ENCODE peak calls at places on chromosome 16, in nine cellular contexts. S, A, T, Z, N, J, X, K and H are unnamed samples.

GRCh38 chr16:70705056-70705455 is 19.2 kb upstream of the MTSS2 start:
- DNase-seq in S (no peak), A (no peak), T (no peak), Z (no peak), N (no peak), J (no peak), X (no peak), K (no peak), H (no peak)

GRCh38 chr16:10895053-10895946 is 18.3 kb downstream of the CIITA start:
- DNase-seq in S (peak), A (peak), T (peak), Z (no peak), N (peak), J (no peak), X (no peak), K (peak), H (no peak)

GRCh38 chr16:3129137-3130131 is 5.4 kb upstream of the ZNF213 start:
- DNase-seq in S (peak), A (peak), T (peak), Z (no peak), N (peak), J (peak), X (no peak), K (peak), H (peak)

GRCh38 chr16:2749936-2750335 is 2.5 kb upstream of the SRRM2 start:
- DNase-seq in S (no peak), A (no peak), T (no peak), Z (no peak), N (no peak), J (no peak), X (no peak), K (no peak), H (no peak)

GRCh38 chr16:2275476-2276450 is 7.8 kb upstream of the RNPS1 start:
- DNase-seq in S (no peak), A (no peak), T (no peak), Z (no peak), N (no peak), J (no peak), X (no peak), K (no peak), H (no peak)

GRCh38 chr16:11207646-11208045 is 48.4 kb downstream of the SOCS1 start:
- DNase-seq in S (no peak), A (no peak), T (no peak), Z (no peak), N (no peak), J (no peak), X (no peak), K (no peak), H (no peak)

GRCh38 chr16:50613281-50613991 is 65.2 kb downstream of the NKD1 start:
- DNase-seq in S (no peak), A (no peak), T (no peak), Z (no peak), N (no peak), J (peak), X (no peak), K (no peak), H (no peak)

GRCh38 chr16:51648521-51648920 is 497.5 kb upstream of the SALL1 start:
- DNase-seq in S (no peak), A (no peak), T (no peak), Z (no peak), N (no peak), J (no peak), X (no peak), K (no peak), H (no peak)

GRCh38 chr16:705748-706188 is at the start of gene FBXL16:
- DNase-seq in S (no peak), A (peak), T (peak), Z (no peak), N (no peak), J (no peak), X (no peak), K (no peak), H (peak)

GRCh38 chr16:81707411-81708321 is 71.4 kb upstream of the PLCG2 start:
- DNase-seq in S (no peak), A (no peak), T (no peak), Z (no peak), N (no peak), J (no peak), X (no peak), K (peak), H (no peak)

GRCh38 chr16:78957328-78958100 is 643.0 kb downstream of the MAF start:
- DNase-seq in S (no peak), A (no peak), T (no peak), Z (no peak), N (peak), J (no peak), X (no peak), K (no peak), H (no peak)

GRCh38 chr16:27245276-27246231 is 23.0 kb downstream of the NSMCE1 start:
- DNase-seq in S (peak), A (no peak), T (peak), Z (no peak), N (no peak), J (no peak), X (no peak), K (peak), H (no peak)

GRCh38 chr16:58377932-58378331 is 14.3 kb upstream of the GINS3 start:
- DNase-seq in S (no peak), A (peak), T (no peak), Z (no peak), N (no peak), J (no peak), X (no peak), K (no peak), H (no peak)

GRCh38 chr16:18059089-18059488 is 277.4 kb downstream of the NPIPA8 start:
- DNase-seq in S (no peak), A (no peak), T (no peak), Z (no peak), N (no peak), J (no peak), X (no peak), K (no peak), H (no peak)

GRCh38 chr16:1337486-1337885 is 4.0 kb downstream of the BAIAP3 start:
- DNase-seq in S (no peak), A (peak), T (no peak), Z (no peak), N (no peak), J (no peak), X (no peak), K (no peak), H (peak)

GRCh38 chr16:86631441-86631840 is 53.1 kb downstream of the FOXL1 start:
- DNase-seq in S (no peak), A (no peak), T (peak), Z (no peak), N (no peak), J (no peak), X (no peak), K (peak), H (no peak)

GRCh38 chr16:68084504-68085258 is 489 bp upstream of the NFATC3 start:
- DNase-seq in S (peak), A (peak), T (peak), Z (no peak), N (peak), J (peak), X (peak), K (peak), H (peak)

GRCh38 chr16:19678804-19679203 is 39.2 kb downstream of the KNOP1 start:
- DNase-seq in S (no peak), A (no peak), T (no peak), Z (no peak), N (no peak), J (no peak), X (no peak), K (no peak), H (no peak)

GRCh38 chr16:56715128-56715527 is 14.8 kb upstream of the NUP93 start:
- DNase-seq in S (no peak), A (no peak), T (no peak), Z (no peak), N (no peak), J (no peak), X (no peak), K (no peak), H (no peak)

GRCh38 chr16:69693916-69694315 is 32.4 kb downstream of the NQO1 start:
- DNase-seq in S (no peak), A (no peak), T (no peak), Z (no peak), N (no peak), J (no peak), X (no peak), K (no peak), H (no peak)

GRCh38 chr16:80751167-80751566 is 53.2 kb downstream of the CDYL2 start:
- DNase-seq in S (no peak), A (peak), T (no peak), Z (no peak), N (no peak), J (no peak), X (no peak), K (peak), H (no peak)

GRCh38 chr16:86918637-86919036 is 340.3 kb downstream of the FOXL1 start:
- DNase-seq in S (no peak), A (no peak), T (no peak), Z (no peak), N (no peak), J (no peak), X (no peak), K (no peak), H (no peak)

GRCh38 chr16:57544129-57544653 is 1.7 kb downstream of the ADGRG5 start:
- DNase-seq in S (peak), A (no peak), T (no peak), Z (no peak), N (no peak), J (peak), X (peak), K (no peak), H (no peak)

GRCh38 chr16:14399397-14400284 is 230.4 kb downstream of the PARN start:
- DNase-seq in S (no peak), A (no peak), T (peak), Z (peak), N (no peak), J (no peak), X (no peak), K (peak), H (no peak)

GRCh38 chr16:24635900-24636610 is 93.4 kb upstream of the TNRC6A start:
- DNase-seq in S (peak), A (peak), T (peak), Z (no peak), N (no peak), J (no peak), X (no peak), K (peak), H (no peak)

GRCh38 chr16:76932541-76933211 is 258.3 kb upstream of the MON1B start:
- DNase-seq in S (no peak), A (no peak), T (no peak), Z (no peak), N (no peak), J (no peak), X (no peak), K (no peak), H (no peak)

GRCh38 chr16:76756951-76757350 is 434.0 kb upstream of the MON1B start:
- DNase-seq in S (no peak), A (no peak), T (no peak), Z (no peak), N (no peak), J (no peak), X (no peak), K (no peak), H (no peak)

GRCh38 chr16:30837904-30838303 is 50.9 kb upstream of the ZNF629 start:
- DNase-seq in S (no peak), A (no peak), T (no peak), Z (no peak), N (no peak), J (no peak), X (no peak), K (no peak), H (no peak)

GRCh38 chr16:30839523-30840227 is 52.7 kb upstream of the ZNF629 start:
- DNase-seq in S (no peak), A (no peak), T (no peak), Z (no peak), N (no peak), J (no peak), X (no peak), K (no peak), H (no peak)

GRCh38 chr16:30842971-30843370 is 50.9 kb downstream of the BCL7C start:
- DNase-seq in S (no peak), A (no peak), T (no peak), Z (no peak), N (no peak), J (no peak), X (no peak), K (no peak), H (no peak)

GRCh38 chr16:30841332-30841731 is 52.5 kb downstream of the BCL7C start:
- DNase-seq in S (no peak), A (no peak), T (no peak), Z (no peak), N (no peak), J (no peak), X (no peak), K (no peak), H (no peak)

GRCh38 chr16:30838876-30839471 is 52.0 kb upstream of the ZNF629 start:
- DNase-seq in S (no peak), A (no peak), T (no peak), Z (no peak), N (no peak), J (no peak), X (no peak), K (no peak), H (no peak)
- TF ChIP-seq CTCF in S (no peak), A (no peak), T (no peak), Z (peak), N (peak), J (no peak), X (no peak), K (peak), H (peak)

DNA sequence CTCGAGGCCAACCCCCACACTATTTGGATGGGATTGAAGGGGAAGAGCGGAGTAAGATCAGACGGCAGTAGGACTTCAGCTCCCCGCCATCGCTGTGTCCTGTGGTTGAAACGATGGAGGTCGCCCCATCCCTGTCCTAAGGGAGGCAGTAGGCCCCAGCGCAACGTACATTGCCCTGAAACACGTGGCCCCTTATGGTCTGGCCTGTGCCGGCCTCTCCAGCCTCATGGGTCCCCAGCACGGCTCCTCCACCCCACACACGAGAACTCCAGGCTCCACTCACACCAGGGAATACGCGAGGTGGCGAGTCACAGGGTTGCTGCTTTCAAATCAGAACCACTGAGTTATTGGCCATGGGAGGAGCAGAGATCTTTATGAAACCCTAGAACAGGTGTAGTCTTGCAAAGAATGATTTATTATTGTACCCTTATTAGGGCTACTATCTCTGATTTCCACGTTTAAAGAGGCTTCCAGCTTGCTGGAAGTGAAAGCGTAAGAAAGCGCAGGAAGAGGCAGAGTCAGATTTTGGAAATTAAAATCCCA is 669 bp upstream of the DCTPP1 start:
- DNase-seq in S (no peak), A (no peak), T (no peak), Z (no peak), N (no peak), J (peak), X (no peak), K (no peak), H (peak)
- TF ChIP-seq CTCF in S (no peak), A (peak), T (peak), Z (no peak), N (peak), J (peak), X (no peak), K (no peak), H (peak)

GRCh38 chr16:61435356-61435755 is 600.9 kb downstream of the CDH8 start:
- DNase-seq in S (no peak), A (no peak), T (no peak), Z (no peak), N (no peak), J (no peak), X (no peak), K (peak), H (no peak)

DNA sequence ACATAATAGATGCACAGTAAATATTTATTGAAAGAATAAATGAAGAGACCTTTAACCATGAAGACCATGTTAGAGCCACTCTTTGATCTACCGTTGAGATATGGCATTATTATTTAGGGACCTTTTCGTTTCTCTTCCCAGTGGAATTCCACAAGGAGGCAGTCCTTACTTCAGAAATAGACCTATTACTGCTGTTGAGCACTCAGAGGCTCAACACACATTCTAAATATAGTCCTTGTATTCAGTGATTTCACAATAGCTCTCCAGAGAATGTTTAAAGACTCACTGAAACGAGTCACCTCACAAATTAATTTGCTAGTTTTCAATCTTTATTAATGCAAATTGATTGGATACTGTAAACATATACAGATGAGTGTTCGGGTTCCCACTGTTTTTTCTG is 603.8 kb downstream of the CDH8 start:
- DNase-seq in S (no peak), A (peak), T (no peak), Z (no peak), N (no peak), J (no peak), X (no peak), K (peak), H (no peak)
- TF ChIP-seq CTCF in S (no peak), A (peak), T (no peak), Z (no peak), N (no peak), J (no peak), X (no peak), K (no peak), H (no peak)

GRCh38 chr16:63289834-63290460 is 1253.7 kb upstream of the CDH8 start:
- DNase-seq in S (no peak), A (peak), T (peak), Z (no peak), N (peak), J (no peak), X (no peak), K (no peak), H (peak)
- TF ChIP-seq CTCF in S (no peak), A (peak), T (peak), Z (peak), N (peak), J (no peak), X (peak), K (peak), H (peak)

DNA sequence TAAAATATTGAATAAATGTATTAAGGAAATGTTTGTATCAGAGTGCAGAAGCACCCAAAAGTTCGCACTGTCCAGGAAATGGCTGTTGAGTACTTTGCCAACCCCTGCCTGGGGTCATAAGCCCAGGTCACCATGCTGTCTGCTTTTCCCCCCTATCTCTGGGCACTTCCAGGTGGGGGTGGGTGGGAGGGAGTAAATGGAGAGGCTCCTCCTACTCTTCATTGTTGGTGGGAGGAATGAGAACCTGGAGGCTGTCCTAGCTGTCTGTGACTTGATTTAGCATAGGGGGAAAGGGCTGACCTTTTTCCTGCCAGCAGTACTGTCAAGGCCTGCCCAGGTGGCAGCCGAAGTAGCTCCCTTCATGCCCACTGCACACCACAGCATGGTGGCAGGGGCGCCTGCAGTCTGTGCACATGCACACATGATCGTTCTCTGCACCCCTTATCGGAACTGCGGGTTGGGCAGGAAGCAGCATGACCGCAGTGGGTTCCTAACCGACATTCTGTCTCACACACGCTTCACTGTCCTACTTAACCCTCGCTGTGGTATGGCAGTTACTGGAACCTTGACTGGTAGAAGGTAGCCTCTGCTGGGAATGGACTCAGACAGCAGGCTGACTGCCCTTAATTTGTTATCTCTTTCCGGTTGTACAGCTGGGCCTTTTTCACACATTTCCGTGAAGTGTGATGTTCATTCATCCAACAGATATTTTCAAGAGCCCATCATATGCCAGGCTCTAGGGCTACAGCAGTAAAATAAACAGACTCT is 41.5 kb downstream of the LDHD start:
- DNase-seq in S (peak), A (no peak), T (no peak), Z (no peak), N (no peak), J (no peak), X (peak), K (no peak), H (no peak)
- TF ChIP-seq CTCF in S (no peak), A (no peak), T (no peak), Z (no peak), N (no peak), J (no peak), X (no peak), K (no peak), H (no peak)

DNA sequence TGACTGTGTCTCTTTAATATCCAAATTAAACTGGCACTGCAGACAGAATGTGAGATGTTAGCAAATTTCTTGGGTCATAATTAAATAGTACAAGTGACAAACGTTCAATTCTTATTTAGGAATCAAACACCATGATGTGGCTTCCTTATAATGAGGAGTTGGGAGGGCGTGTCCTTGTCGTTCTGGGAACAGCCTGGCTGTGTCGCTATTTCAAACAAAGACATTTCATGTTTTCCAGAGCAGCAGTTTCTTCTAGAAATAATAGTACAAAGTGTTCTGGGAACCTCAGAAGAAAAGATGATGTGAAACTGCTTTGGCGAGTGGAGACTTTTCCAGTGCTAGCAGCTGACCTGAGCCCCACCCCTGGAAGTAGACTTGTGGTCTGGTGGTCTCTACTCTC is 301.7 kb upstream of the N4BP1 start:
- DNase-seq in S (no peak), A (no peak), T (no peak), Z (peak), N (no peak), J (no peak), X (no peak), K (no peak), H (no peak)
- TF ChIP-seq CTCF in S (no peak), A (no peak), T (no peak), Z (peak), N (no peak), J (no peak), X (peak), K (no peak), H (no peak)

DNA sequence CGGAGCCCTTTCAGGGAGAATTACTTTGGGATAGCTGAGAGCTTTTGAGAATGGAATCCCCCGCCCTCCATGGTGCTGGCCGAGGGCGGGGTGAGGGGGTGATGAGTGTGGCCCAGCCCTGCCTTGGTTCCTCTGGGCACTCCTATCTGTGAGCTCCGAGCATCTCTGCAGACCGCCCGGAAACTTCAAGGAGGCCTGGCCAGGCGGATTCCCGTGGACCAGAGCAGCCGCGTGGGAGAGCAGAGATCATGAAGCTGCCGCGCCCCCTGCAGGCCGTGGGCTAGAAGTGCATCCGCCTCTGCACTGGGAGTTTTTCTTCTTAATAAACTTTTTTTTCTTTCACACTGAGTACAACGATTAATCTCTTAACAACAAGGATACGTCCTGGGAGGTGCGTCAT is 392.9 kb upstream of the EEF2KMT start:
- DNase-seq in S (no peak), A (peak), T (no peak), Z (peak), N (peak), J (no peak), X (no peak), K (no peak), H (peak)
- TF ChIP-seq CTCF in S (no peak), A (peak), T (peak), Z (peak), N (peak), J (no peak), X (peak), K (peak), H (peak)

GRCh38 chr16:65305588-65305987 is 183.7 kb upstream of the CDH11 start:
- DNase-seq in S (no peak), A (peak), T (no peak), Z (no peak), N (no peak), J (no peak), X (no peak), K (no peak), H (no peak)
- TF ChIP-seq CTCF in S (no peak), A (peak), T (no peak), Z (no peak), N (no peak), J (no peak), X (no peak), K (no peak), H (no peak)